ENCODE peak calls at places on chromosomes 2 and 18, in seven cellular contexts. One of them, this sample, is unnamed.

GRCh38 chr18:9612215-9612830 is 2.0 kb downstream of the PPP4R1 start:
- DNase-seq in T-cell: peak; percentile 21
- DNase-seq in astrocyte: peak; percentile 32
- DNase-seq in GM20000: peak; percentile 45
- DNase-seq in stimulated activated CD4-positive, alpha-beta T cell treated with anti-CD3 and anti-CD28 coated beads, Interleukin-12 subunit alpha, Interleukin-12 subunit beta, amount 100 ng/mL, for 4 hours: peak; percentile 5
- DNase-seq in AG04449: no peak
- DNase-seq in NCI-H510A: no peak
- DNase-seq in this sample: no peak

GRCh38 chr18:27225947-27226481 is 40.9 kb upstream of the CHST9 start:
- DNase-seq in AG04449: no peak
- DNase-seq in stimulated activated CD4-positive, alpha-beta T cell treated with anti-CD3 and anti-CD28 coated beads, Interleukin-12 subunit alpha, Interleukin-12 subunit beta, amount 100 ng/mL, for 4 hours: no peak
- DNase-seq in GM20000: no peak
- DNase-seq in astrocyte: no peak
- DNase-seq in NCI-H510A: no peak
- DNase-seq in T-cell: no peak
- DNase-seq in this sample: no peak

GRCh38 chr2:86753606-86754005 is 33.5 kb downstream of the RMND5A start:
- DNase-seq in NCI-H510A: no peak
- DNase-seq in AG04449: no peak
- DNase-seq in GM20000: no peak
- DNase-seq in stimulated activated CD4-positive, alpha-beta T cell treated with anti-CD3 and anti-CD28 coated beads, Interleukin-12 subunit alpha, Interleukin-12 subunit beta, amount 100 ng/mL, for 4 hours: no peak
- DNase-seq in T-cell: no peak
- DNase-seq in astrocyte: peak; percentile 5
- DNase-seq in this sample: no peak

GRCh38 chr2:88329815-88330603 is 122.5 kb downstream of the FOXI3 start:
- DNase-seq in stimulated activated CD4-positive, alpha-beta T cell treated with anti-CD3 and anti-CD28 coated beads, Interleukin-12 subunit alpha, Interleukin-12 subunit beta, amount 100 ng/mL, for 4 hours: no peak
- DNase-seq in NCI-H510A: no peak
- DNase-seq in AG04449: no peak
- DNase-seq in GM20000: peak; percentile 58
- DNase-seq in astrocyte: peak; percentile 1
- DNase-seq in T-cell: no peak
- DNase-seq in this sample: no peak

GRCh38 chr2:223549215-223549614 is 52.9 kb downstream of the SCG2 start:
- DNase-seq in NCI-H510A: no peak
- DNase-seq in T-cell: no peak
- DNase-seq in GM20000: no peak
- DNase-seq in astrocyte: peak; percentile 99
- DNase-seq in AG04449: peak; percentile 82
- DNase-seq in stimulated activated CD4-positive, alpha-beta T cell treated with anti-CD3 and anti-CD28 coated beads, Interleukin-12 subunit alpha, Interleukin-12 subunit beta, amount 100 ng/mL, for 4 hours: no peak
- DNase-seq in this sample: no peak

GRCh38 chr2:142944721-142945120 is 67.3 kb downstream of the KYNU start:
- DNase-seq in NCI-H510A: no peak
- DNase-seq in GM20000: no peak
- DNase-seq in AG04449: no peak
- DNase-seq in T-cell: no peak
- DNase-seq in stimulated activated CD4-positive, alpha-beta T cell treated with anti-CD3 and anti-CD28 coated beads, Interleukin-12 subunit alpha, Interleukin-12 subunit beta, amount 100 ng/mL, for 4 hours: no peak
- DNase-seq in astrocyte: peak; percentile 20
- DNase-seq in this sample: no peak

GRCh38 chr2:229350928-229351327 is 79.8 kb upstream of the PID1 start:
- DNase-seq in stimulated activated CD4-positive, alpha-beta T cell treated with anti-CD3 and anti-CD28 coated beads, Interleukin-12 subunit alpha, Interleukin-12 subunit beta, amount 100 ng/mL, for 4 hours: no peak
- DNase-seq in astrocyte: no peak
- DNase-seq in GM20000: no peak
- DNase-seq in AG04449: no peak
- DNase-seq in T-cell: no peak
- DNase-seq in NCI-H510A: no peak
- DNase-seq in this sample: no peak

GRCh38 chr2:147211484-147211883 is 633.3 kb upstream of the ACVR2A start:
- DNase-seq in NCI-H510A: no peak
- DNase-seq in AG04449: no peak
- DNase-seq in astrocyte: no peak
- DNase-seq in stimulated activated CD4-positive, alpha-beta T cell treated with anti-CD3 and anti-CD28 coated beads, Interleukin-12 subunit alpha, Interleukin-12 subunit beta, amount 100 ng/mL, for 4 hours: no peak
- DNase-seq in GM20000: no peak
- DNase-seq in T-cell: no peak
- DNase-seq in this sample: no peak

GRCh38 chr2:212078103-212078502 is 460.5 kb downstream of the ERBB4 start:
- DNase-seq in T-cell: no peak
- DNase-seq in stimulated activated CD4-positive, alpha-beta T cell treated with anti-CD3 and anti-CD28 coated beads, Interleukin-12 subunit alpha, Interleukin-12 subunit beta, amount 100 ng/mL, for 4 hours: no peak
- DNase-seq in GM20000: peak; percentile 18
- DNase-seq in NCI-H510A: no peak
- DNase-seq in AG04449: no peak
- DNase-seq in astrocyte: no peak
- DNase-seq in this sample: no peak

GRCh38 chr2:96083064-96083889 is 33.1 kb downstream of the ADRA2B start:
- DNase-seq in astrocyte: no peak
- DNase-seq in GM20000: no peak
- DNase-seq in NCI-H510A: no peak
- DNase-seq in AG04449: no peak
- DNase-seq in stimulated activated CD4-positive, alpha-beta T cell treated with anti-CD3 and anti-CD28 coated beads, Interleukin-12 subunit alpha, Interleukin-12 subunit beta, amount 100 ng/mL, for 4 hours: no peak
- DNase-seq in T-cell: no peak
- DNase-seq in this sample: no peak

GRCh38 chr2:47422560-47422959 is 19.6 kb downstream of the MSH2 start:
- DNase-seq in GM20000: no peak
- DNase-seq in NCI-H510A: no peak
- DNase-seq in astrocyte: peak; percentile 56
- DNase-seq in AG04449: no peak
- DNase-seq in stimulated activated CD4-positive, alpha-beta T cell treated with anti-CD3 and anti-CD28 coated beads, Interleukin-12 subunit alpha, Interleukin-12 subunit beta, amount 100 ng/mL, for 4 hours: no peak
- DNase-seq in T-cell: no peak
- DNase-seq in this sample: no peak

GRCh38 chr2:203786912-203787311 is 80.5 kb downstream of the CD28 start:
- DNase-seq in T-cell: no peak
- DNase-seq in astrocyte: no peak
- DNase-seq in stimulated activated CD4-positive, alpha-beta T cell treated with anti-CD3 and anti-CD28 coated beads, Interleukin-12 subunit alpha, Interleukin-12 subunit beta, amount 100 ng/mL, for 4 hours: no peak
- DNase-seq in AG04449: no peak
- DNase-seq in NCI-H510A: peak; percentile 49
- DNase-seq in GM20000: no peak
- DNase-seq in this sample: no peak

GRCh38 chr2:152566034-152566727 is 151.1 kb downstream of the PRPF40A start:
- DNase-seq in T-cell: no peak
- DNase-seq in astrocyte: no peak
- DNase-seq in AG04449: no peak
- DNase-seq in GM20000: peak; percentile 33
- DNase-seq in NCI-H510A: no peak
- DNase-seq in stimulated activated CD4-positive, alpha-beta T cell treated with anti-CD3 and anti-CD28 coated beads, Interleukin-12 subunit alpha, Interleukin-12 subunit beta, amount 100 ng/mL, for 4 hours: no peak
- DNase-seq in this sample: no peak

GRCh38 chr18:72811047-72811446 is 56.7 kb downstream of the NETO1 start:
- DNase-seq in NCI-H510A: peak; percentile 74
- DNase-seq in stimulated activated CD4-positive, alpha-beta T cell treated with anti-CD3 and anti-CD28 coated beads, Interleukin-12 subunit alpha, Interleukin-12 subunit beta, amount 100 ng/mL, for 4 hours: no peak
- DNase-seq in AG04449: no peak
- DNase-seq in astrocyte: no peak
- DNase-seq in T-cell: no peak
- DNase-seq in GM20000: no peak
- DNase-seq in this sample: no peak

GRCh38 chr2:230660294-230661060 is 52.2 kb upstream of the CAB39 start:
- DNase-seq in astrocyte: no peak
- DNase-seq in NCI-H510A: no peak
- DNase-seq in AG04449: no peak
- DNase-seq in GM20000: no peak
- DNase-seq in stimulated activated CD4-positive, alpha-beta T cell treated with anti-CD3 and anti-CD28 coated beads, Interleukin-12 subunit alpha, Interleukin-12 subunit beta, amount 100 ng/mL, for 4 hours: peak; percentile 49
- DNase-seq in T-cell: peak; percentile 52
- DNase-seq in this sample: no peak

GRCh38 chr18:34592961-34593382 is 117.1 kb upstream of the DTNA start:
- DNase-seq in stimulated activated CD4-positive, alpha-beta T cell treated with anti-CD3 and anti-CD28 coated beads, Interleukin-12 subunit alpha, Interleukin-12 subunit beta, amount 100 ng/mL, for 4 hours: no peak
- DNase-seq in AG04449: peak; percentile 26
- DNase-seq in T-cell: no peak
- DNase-seq in GM20000: no peak
- DNase-seq in NCI-H510A: peak; percentile 56
- DNase-seq in astrocyte: peak; percentile 80
- DNase-seq in this sample: no peak

GRCh38 chr2:121093735-121094520 is 191.1 kb downstream of the TFCP2L1 start:
- DNase-seq in AG04449: no peak
- DNase-seq in NCI-H510A: no peak
- DNase-seq in T-cell: no peak
- DNase-seq in stimulated activated CD4-positive, alpha-beta T cell treated with anti-CD3 and anti-CD28 coated beads, Interleukin-12 subunit alpha, Interleukin-12 subunit beta, amount 100 ng/mL, for 4 hours: no peak
- DNase-seq in astrocyte: no peak
- DNase-seq in GM20000: no peak
- DNase-seq in this sample: no peak

GRCh38 chr2:224252601-224253000 is 149.3 kb downstream of the FAM124B start:
- DNase-seq in NCI-H510A: no peak
- DNase-seq in GM20000: no peak
- DNase-seq in stimulated activated CD4-positive, alpha-beta T cell treated with anti-CD3 and anti-CD28 coated beads, Interleukin-12 subunit alpha, Interleukin-12 subunit beta, amount 100 ng/mL, for 4 hours: no peak
- DNase-seq in T-cell: no peak
- DNase-seq in astrocyte: peak; percentile 39
- DNase-seq in AG04449: peak; percentile 40
- DNase-seq in this sample: no peak

GRCh38 chr2:41735446-41735845 is 312.4 kb upstream of the PKDCC start:
- DNase-seq in astrocyte: no peak
- DNase-seq in GM20000: no peak
- DNase-seq in T-cell: no peak
- DNase-seq in AG04449: no peak
- DNase-seq in NCI-H510A: no peak
- DNase-seq in stimulated activated CD4-positive, alpha-beta T cell treated with anti-CD3 and anti-CD28 coated beads, Interleukin-12 subunit alpha, Interleukin-12 subunit beta, amount 100 ng/mL, for 4 hours: no peak
- DNase-seq in this sample: no peak

GRCh38 chr2:24461685-24462084 is 29.4 kb upstream of the NCOA1 start:
- DNase-seq in stimulated activated CD4-positive, alpha-beta T cell treated with anti-CD3 and anti-CD28 coated beads, Interleukin-12 subunit alpha, Interleukin-12 subunit beta, amount 100 ng/mL, for 4 hours: no peak
- DNase-seq in T-cell: no peak
- DNase-seq in GM20000: no peak
- DNase-seq in NCI-H510A: no peak
- DNase-seq in AG04449: no peak
- DNase-seq in astrocyte: no peak
- DNase-seq in this sample: no peak

GRCh38 chr18:79884296-79884962 is 67.0 kb downstream of the SLC66A2 start:
- DNase-seq in stimulated activated CD4-positive, alpha-beta T cell treated with anti-CD3 and anti-CD28 coated beads, Interleukin-12 subunit alpha, Interleukin-12 subunit beta, amount 100 ng/mL, for 4 hours: no peak
- DNase-seq in NCI-H510A: no peak
- DNase-seq in astrocyte: no peak
- DNase-seq in GM20000: no peak
- DNase-seq in AG04449: no peak
- DNase-seq in T-cell: no peak
- DNase-seq in this sample: no peak

This sample was measured in T follicular helper cell.